ENCODE peak calls at places on chromosomes 16 and 17, in seven cellular contexts. M is lower leg skin; W is cardiac fibroblast; Q is RWPE1; I is OCI-LY7; C is CD8-positive, alpha-beta T cell; X is IMR-90. F is an unnamed sample.

GRCh38 chr17:9684955-9685621 is 39.8 kb downstream of the USP43 start:
- DNase-seq in X (no peak), C (no peak), M (no peak), Q (peak; percentile 38), I (no peak), W (no peak), F (no peak)

GRCh38 chr17:31878703-31879073 is 19.6 kb upstream of the COPRS start:
- DNase-seq in X (no peak), Q (no peak), I (no peak), M (no peak), W (no peak), C (no peak), F (no peak)

GRCh38 chr16:66911801-66912200 is 6.9 kb downstream of the CDH16 start:
- DNase-seq in I (no peak), C (no peak), X (no peak), M (no peak), Q (no peak), W (no peak), F (no peak)

GRCh38 chr17:5872831-5873230 is 197.3 kb upstream of the WSCD1 start:
- DNase-seq in I (no peak), W (no peak), C (no peak), M (no peak), X (no peak), Q (no peak), F (no peak)

GRCh38 chr16:83533193-83533592 is 274.6 kb upstream of the HSBP1 start:
- DNase-seq in Q (peak; percentile 77), M (no peak), C (no peak), W (peak; percentile 71), X (peak; percentile 78), I (no peak), F (no peak)

GRCh38 chr17:45228121-45228941 is 6.6 kb downstream of the FMNL1 start:
- DNase-seq in C (no peak), I (peak; percentile 62), M (no peak), Q (no peak), X (no peak), W (no peak), F (no peak)

GRCh38 chr17:5299383-5299782 is 17.3 kb downstream of the RABEP1 start:
- DNase-seq in Q (no peak), X (no peak), M (no peak), C (no peak), W (peak; percentile 55), I (no peak), F (no peak)

GRCh38 chr16:22204091-22204655 is 1.9 kb upstream of the EEF2K start:
- DNase-seq in M (no peak), I (no peak), C (no peak), Q (no peak), W (no peak), X (no peak), F (no peak)

GRCh38 chr17:951388-952132 is 28.0 kb downstream of the NXN start:
- DNase-seq in W (peak; percentile 42), Q (peak; percentile 88), M (no peak), C (no peak), X (peak; percentile 89), I (no peak), F (no peak)

GRCh38 chr16:11672206-11673090 is 4.2 kb downstream of the SNN start:
- DNase-seq in X (no peak), Q (no peak), C (peak; percentile 66), M (no peak), I (peak; percentile 83), W (no peak), F (peak; percentile 75)

GRCh38 chr16:16062023-16062932 is 112.9 kb downstream of the ABCC1 start:
- DNase-seq in Q (no peak), X (no peak), M (peak; percentile 31), W (no peak), C (no peak), I (peak; percentile 70), F (no peak)

GRCh38 chr17:61247438-61247837 is 152.2 kb upstream of the TBX2 start:
- DNase-seq in X (peak; percentile 82), C (no peak), M (no peak), I (no peak), W (no peak), Q (no peak), F (no peak)

GRCh38 chr17:1492249-1493206 is at the start of gene MYO1C:
- DNase-seq in X (no peak), I (no peak), M (no peak), W (no peak), C (no peak), Q (no peak), F (no peak)

GRCh38 chr17:43756176-43756575 is 2.4 kb downstream of the SOST start:
- DNase-seq in W (no peak), X (no peak), C (no peak), I (no peak), Q (no peak), M (no peak), F (no peak)

GRCh38 chr16:54538241-54538640 is 251.7 kb upstream of the IRX3 start:
- DNase-seq in I (no peak), M (no peak), Q (no peak), X (no peak), W (peak; percentile 19), C (no peak), F (no peak)
- TF ChIP-seq CTCF in I (peak; percentile 20), M (no peak), Q (peak; percentile 34), X (no peak), W (peak; percentile 22), C (no peak), F (peak; percentile 74)

GRCh38 chr16:14182999-14183398 is 111.9 kb downstream of the MRTFB start:
- DNase-seq in X (no peak), Q (no peak), M (no peak), I (no peak), W (no peak), C (no peak), F (no peak)

GRCh38 chr16:14181371-14182050 is 110.4 kb downstream of the MRTFB start:
- DNase-seq in W (peak; percentile 93), C (no peak), I (no peak), M (no peak), X (peak; percentile 89), Q (peak; percentile 67), F (no peak)

GRCh38 chr16:14187517-14188338 is 116.6 kb downstream of the MRTFB start:
- DNase-seq in Q (no peak), W (peak; percentile 52), X (no peak), I (no peak), C (no peak), M (no peak), F (no peak)

GRCh38 chr16:14186954-14187306 is 115.8 kb downstream of the MRTFB start:
- DNase-seq in X (no peak), Q (no peak), W (peak; percentile 45), C (no peak), I (no peak), M (no peak), F (no peak)

DNA sequence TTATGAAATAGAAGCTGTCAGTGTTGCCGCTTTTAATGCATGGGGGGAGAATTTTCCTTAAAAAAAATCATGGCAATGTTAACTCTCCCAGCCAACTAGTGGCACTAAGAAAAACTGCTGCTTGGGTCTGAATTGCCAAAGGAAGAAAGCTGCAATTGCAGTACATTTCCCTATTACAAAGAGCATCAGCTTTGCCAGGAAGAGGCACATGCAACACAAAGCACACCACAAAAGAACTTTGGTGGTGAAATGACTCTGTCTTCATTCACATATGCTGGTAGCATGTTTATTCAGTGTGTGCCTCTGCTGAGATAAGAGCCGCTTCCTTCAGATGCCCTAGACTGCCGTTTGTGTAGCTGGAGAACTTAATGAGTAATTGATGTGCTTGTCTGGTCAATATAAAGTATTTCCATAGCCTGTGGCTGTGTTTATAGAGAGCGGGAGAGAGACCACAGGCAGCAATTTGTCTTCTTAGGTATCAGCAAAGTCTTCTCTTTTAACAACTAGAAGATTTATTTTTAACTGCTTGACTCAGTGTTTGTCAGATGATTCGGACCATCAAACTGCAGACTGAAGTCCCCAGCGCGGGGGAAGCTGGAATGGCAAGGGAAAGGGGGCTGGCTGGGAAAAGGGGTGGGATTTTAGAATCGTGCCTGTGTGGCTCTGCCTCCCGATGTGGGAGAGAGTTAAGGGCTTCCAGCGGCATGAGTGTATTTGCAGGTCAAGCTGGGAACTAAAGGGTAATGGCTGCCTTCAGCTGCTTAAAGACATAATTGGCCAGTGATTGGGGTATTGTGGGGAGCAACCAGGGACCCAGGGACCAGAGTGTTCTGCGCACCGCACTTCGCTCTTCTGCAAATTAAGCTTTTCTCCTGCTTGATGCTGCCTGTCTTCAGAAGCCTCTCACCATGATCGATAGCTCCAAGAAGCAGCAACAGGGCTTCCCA is 115.2 kb downstream of the MRTFB start:
- DNase-seq in M (no peak), I (peak; percentile 4), Q (no peak), W (peak; percentile 87), X (peak; percentile 79), C (no peak), F (no peak)
- TF ChIP-seq CTCF in M (no peak), I (peak; percentile 68), Q (peak; percentile 21), W (peak; percentile 65), X (peak; percentile 42), C (no peak), F (peak; percentile 80)

DNA sequence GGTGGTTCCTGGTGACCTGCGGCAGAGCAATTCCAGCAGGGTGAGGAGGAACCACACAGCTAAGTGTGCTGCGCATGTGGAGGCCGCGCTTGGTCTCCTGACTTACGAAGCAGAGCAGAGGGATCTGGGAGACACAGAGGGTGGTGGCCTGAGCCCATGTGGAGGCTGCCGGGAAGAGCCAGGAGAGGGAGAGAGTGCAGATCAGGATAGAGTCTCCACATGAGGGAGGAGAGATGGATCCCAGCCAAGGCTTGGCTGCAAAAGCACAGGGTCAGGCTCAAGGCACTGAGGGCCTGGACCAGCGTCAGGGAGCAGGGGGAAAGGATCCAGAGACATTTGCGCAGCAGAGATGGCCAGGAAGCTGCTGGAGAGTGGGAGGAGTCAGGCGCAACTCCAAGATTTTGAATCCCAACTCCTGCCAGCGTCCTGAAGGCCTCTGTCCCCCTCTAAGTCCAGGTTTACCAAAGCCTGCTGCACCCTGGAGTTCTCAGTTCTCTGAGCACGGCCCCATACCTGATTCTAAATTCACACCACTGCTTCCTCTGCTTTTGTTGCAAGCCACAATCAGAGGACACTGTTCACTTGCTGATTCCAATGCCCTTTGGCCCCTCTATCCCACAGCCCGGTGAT is 11.3 kb upstream of the MLLT6 start:
- DNase-seq in W (peak; percentile 51), X (peak; percentile 51), M (peak; percentile 71), C (no peak), Q (no peak), I (no peak), F (no peak)
- TF ChIP-seq CTCF in W (no peak), X (no peak), M (no peak), C (no peak), Q (no peak), I (no peak), F (no peak)

DNA sequence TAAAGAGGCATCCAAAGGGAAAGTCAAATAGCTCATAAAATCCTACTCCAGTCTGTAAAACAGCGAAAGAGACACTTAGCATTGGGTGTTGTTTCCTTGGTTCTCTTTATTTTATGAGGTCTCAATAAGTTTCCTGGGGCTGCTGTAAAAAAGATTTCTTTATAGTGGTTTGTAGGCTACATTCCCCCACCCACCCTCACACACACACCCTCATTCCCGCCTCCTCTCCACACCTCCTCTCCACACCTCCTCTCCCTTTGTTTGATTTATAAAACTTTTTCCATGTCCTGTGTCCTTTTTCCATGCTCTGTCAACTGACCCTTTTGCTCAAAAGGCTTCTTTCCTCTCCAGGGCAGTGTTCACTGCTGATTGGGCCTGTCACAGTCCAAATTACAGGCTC is 178.9 kb upstream of the SOX9 start:
- DNase-seq in I (no peak), Q (no peak), M (no peak), X (no peak), C (no peak), W (no peak), F (no peak)
- TF ChIP-seq CTCF in I (no peak), Q (no peak), M (no peak), X (no peak), C (no peak), W (no peak), F (no peak)